ENCODE peak calls at places on chromosome 3, in ten cellular contexts. N, U, M, T, F, P, D, V, S and Y are unnamed samples.

GRCh38 chr3:45124379-45124778 is 21.8 kb downstream of the CDCP1 start:
- DNase-seq in N (no peak), U (peak), M (no peak), T (peak), F (no peak), P (peak), D (no peak), V (no peak), S (no peak), Y (no peak)

GRCh38 chr3:20608054-20608738 is 422.2 kb upstream of the SGO1 start:
- DNase-seq in N (no peak), U (no peak), M (no peak), T (no peak), F (no peak), P (no peak), D (no peak), V (no peak), S (peak), Y (no peak)

GRCh38 chr3:137944593-137944992 is 65.4 kb upstream of the CLDN18 start:
- DNase-seq in N (no peak), U (no peak), M (no peak), T (no peak), F (no peak), P (no peak), D (no peak), V (no peak), S (no peak), Y (no peak)

GRCh38 chr3:58526124-58526957 is 10.6 kb downstream of the ACOX2 start:
- DNase-seq in N (no peak), U (peak), M (no peak), T (peak), F (peak), P (peak), D (no peak), V (no peak), S (no peak), Y (no peak)

GRCh38 chr3:67691207-67691606 is 36.8 kb upstream of the SUCLG2 start:
- DNase-seq in N (no peak), U (no peak), M (no peak), T (no peak), F (no peak), P (no peak), D (no peak), V (no peak), S (no peak), Y (no peak)

GRCh38 chr3:157204880-157205279 is 44.9 kb upstream of the CCNL1 start:
- DNase-seq in N (no peak), U (no peak), M (no peak), T (no peak), F (no peak), P (no peak), D (no peak), V (no peak), S (no peak), Y (no peak)

GRCh38 chr3:191414732-191415131 is 46.2 kb upstream of the PYDC2 start:
- DNase-seq in N (no peak), U (no peak), M (no peak), T (no peak), F (no peak), P (no peak), D (no peak), V (no peak), S (peak), Y (no peak)

GRCh38 chr3:7309707-7310106 is 448.8 kb downstream of the GRM7 start:
- DNase-seq in N (no peak), U (no peak), M (no peak), T (no peak), F (no peak), P (no peak), D (no peak), V (no peak), S (no peak), Y (no peak)

GRCh38 chr3:149273096-149273751 is 51.6 kb upstream of the CP start:
- DNase-seq in N (peak), U (peak), M (peak), T (peak), F (peak), P (peak), D (peak), V (peak), S (peak), Y (no peak)

GRCh38 chr3:18891641-18892040 is 256.7 kb upstream of the KCNH8 start:
- DNase-seq in N (no peak), U (no peak), M (no peak), T (no peak), F (no peak), P (no peak), D (peak), V (no peak), S (no peak), Y (no peak)

GRCh38 chr3:196246612-196247308 is 30.4 kb downstream of the SLC51A start:
- DNase-seq in N (no peak), U (peak), M (no peak), T (peak), F (no peak), P (peak), D (no peak), V (no peak), S (no peak), Y (no peak)

GRCh38 chr3:186642014-186642413 is 1.8 kb downstream of the FETUB start:
- DNase-seq in N (no peak), U (no peak), M (no peak), T (no peak), F (no peak), P (no peak), D (no peak), V (no peak), S (no peak), Y (no peak)

GRCh38 chr3:98884675-98885371 is 16.7 kb downstream of the DCBLD2 start:
- DNase-seq in N (no peak), U (peak), M (no peak), T (no peak), F (no peak), P (peak), D (no peak), V (no peak), S (no peak), Y (no peak)

GRCh38 chr3:72969766-72970165 is 26.8 kb upstream of the PPP4R2 start:
- DNase-seq in N (no peak), U (no peak), M (no peak), T (no peak), F (no peak), P (no peak), D (no peak), V (no peak), S (no peak), Y (no peak)

GRCh38 chr3:51434746-51435323 is 43.8 kb downstream of the RBM15B start:
- DNase-seq in N (peak), U (peak), M (peak), T (peak), F (peak), P (peak), D (peak), V (peak), S (no peak), Y (peak)

GRCh38 chr3:8441969-8442559 is 59.6 kb upstream of the LMCD1 start:
- DNase-seq in N (no peak), U (peak), M (no peak), T (peak), F (peak), P (peak), D (no peak), V (peak), S (peak), Y (no peak)

GRCh38 chr3:38453075-38453913 is at the start of gene ACVR2B:
- DNase-seq in N (peak), U (peak), M (peak), T (peak), F (peak), P (peak), D (peak), V (peak), S (peak), Y (peak)

GRCh38 chr3:140974900-140975299 is 33.3 kb downstream of the SLC25A36 start:
- DNase-seq in N (no peak), U (no peak), M (no peak), T (no peak), F (no peak), P (no peak), D (no peak), V (no peak), S (no peak), Y (no peak)

GRCh38 chr3:36362973-36363372 is 17.3 kb upstream of the STAC start:
- DNase-seq in N (no peak), U (peak), M (no peak), T (peak), F (no peak), P (no peak), D (no peak), V (no peak), S (no peak), Y (no peak)

GRCh38 chr3:46947981-46948791 is 28.4 kb downstream of the CCDC12 start:
- DNase-seq in N (peak), U (no peak), M (no peak), T (no peak), F (peak), P (no peak), D (peak), V (no peak), S (no peak), Y (peak)

GRCh38 chr3:190314741-190315140 is 7.5 kb downstream of the CLDN1 start:
- DNase-seq in N (no peak), U (no peak), M (no peak), T (no peak), F (no peak), P (no peak), D (no peak), V (no peak), S (no peak), Y (no peak)

GRCh38 chr3:142509079-142509478 is 61.2 kb upstream of the XRN1 start:
- DNase-seq in N (no peak), U (no peak), M (no peak), T (no peak), F (no peak), P (no peak), D (no peak), V (no peak), S (no peak), Y (no peak)

GRCh38 chr3:150635526-150635925 is 32.4 kb downstream of the SELENOT start:
- DNase-seq in N (no peak), U (no peak), M (no peak), T (no peak), F (no peak), P (no peak), D (no peak), V (no peak), S (no peak), Y (no peak)

GRCh38 chr3:160378331-160379109 is 20.5 kb downstream of the IFT80 start:
- DNase-seq in N (no peak), U (no peak), M (no peak), T (no peak), F (no peak), P (peak), D (no peak), V (no peak), S (no peak), Y (no peak)

GRCh38 chr3:172471903-172472302 is 23.6 kb upstream of the GHSR start:
- DNase-seq in N (no peak), U (no peak), M (no peak), T (no peak), F (no peak), P (no peak), D (no peak), V (no peak), S (no peak), Y (no peak)

GRCh38 chr3:184540777-184541681 is 20.6 kb upstream of the EPHB3 start:
- DNase-seq in N (peak), U (peak), M (no peak), T (no peak), F (peak), P (no peak), D (peak), V (peak), S (peak), Y (peak)

GRCh38 chr3:98339031-98339430 is 14.6 kb upstream of the OR5K4 start:
- DNase-seq in N (no peak), U (no peak), M (no peak), T (no peak), F (no peak), P (no peak), D (no peak), V (no peak), S (no peak), Y (no peak)

GRCh38 chr3:53513556-53514190 is 19.3 kb downstream of the CACNA1D start:
- DNase-seq in N (no peak), U (no peak), M (no peak), T (no peak), F (no peak), P (no peak), D (no peak), V (no peak), S (no peak), Y (no peak)

GRCh38 chr3:75101329-75102147 is 487.1 kb upstream of the CNTN3 start:
- DNase-seq in N (no peak), U (peak), M (no peak), T (no peak), F (no peak), P (no peak), D (no peak), V (no peak), S (no peak), Y (no peak)

GRCh38 chr3:106333911-106334618 is 465.3 kb upstream of the CBLB start:
- DNase-seq in N (no peak), U (no peak), M (peak), T (no peak), F (no peak), P (peak), D (peak), V (no peak), S (no peak), Y (no peak)